ENCODE peak calls at places on chromosomes 2 and 18, in five cellular contexts. F, D, L, W and S are unnamed samples.

GRCh38 chr18:3675994-3676393 is 226.0 kb downstream of the TGIF1 start:
- DNase-seq in W (no peak), F (no peak), D (no peak), L (no peak), S (no peak)

GRCh38 chr18:48129621-48130082 is 199.2 kb upstream of the SMAD2 start:
- DNase-seq in F (peak; percentile 44), W (no peak), L (no peak), D (no peak), S (no peak)

GRCh38 chr2:68193144-68193543 is 35.5 kb downstream of the PNO1 start:
- DNase-seq in D (no peak), L (no peak), W (no peak), F (no peak), S (no peak)

GRCh38 chr2:219662566-219662965 is 35.1 kb downstream of the SLC4A3 start:
- DNase-seq in D (no peak), L (no peak), F (no peak), W (no peak), S (no peak)

GRCh38 chr18:24354278-24354677 is 43.3 kb downstream of the OSBPL1A start:
- DNase-seq in L (no peak), F (no peak), W (no peak), D (no peak), S (no peak)

GRCh38 chr2:74002515-74003391 is 18.0 kb downstream of the TET3 start:
- DNase-seq in D (peak; percentile 95), F (peak; percentile 75), W (peak; percentile 77), L (peak; percentile 76), S (peak; percentile 94)

GRCh38 chr18:76265375-76266225 is 229.4 kb downstream of the ZNF516 start:
- DNase-seq in D (no peak), L (no peak), F (no peak), W (no peak), S (no peak)

GRCh38 chr2:121710470-121711170 is 26.1 kb downstream of the NIFK start:
- DNase-seq in L (no peak), D (no peak), F (no peak), W (no peak), S (peak; percentile 19)

GRCh38 chr2:120508581-120509041 is 162.7 kb downstream of the INHBB start:
- DNase-seq in D (no peak), W (no peak), F (no peak), L (no peak), S (no peak)

GRCh38 chr18:10878703-10879102 is 270.7 kb downstream of the PIEZO2 start:
- DNase-seq in F (no peak), L (no peak), W (no peak), D (no peak), S (no peak)

GRCh38 chr2:26112201-26112600 is 60.7 kb upstream of the GAREM2 start:
- DNase-seq in D (no peak), W (no peak), F (no peak), L (no peak), S (no peak)

GRCh38 chr2:143321994-143322393 is 192.8 kb downstream of the ARHGAP15 start:
- DNase-seq in D (no peak), W (no peak), F (no peak), L (no peak), S (no peak)

GRCh38 chr18:76347341-76347740 is 147.7 kb downstream of the ZNF516 start:
- DNase-seq in W (no peak), D (no peak), F (no peak), L (no peak), S (no peak)

GRCh38 chr18:74342416-74343043 is 26.9 kb downstream of the C18orf63 start:
- DNase-seq in L (peak; percentile 22), F (peak; percentile 55), W (no peak), D (peak; percentile 53), S (no peak)

GRCh38 chr2:150099805-150100204 is 387.7 kb downstream of the RND3 start:
- DNase-seq in W (no peak), D (no peak), F (no peak), L (no peak), S (no peak)